ENCODE peak calls at places on chromosome 2, in ten cellular contexts. P, C, A, X, L, W, V, K, H and O are unnamed samples. For H3K4me1, the result is how much of the 10 kb centered on the place peaks cover.

GRCh38 chr2:134301099-134301970 is 47.5 kb downstream of the MGAT5 start:
- DNase-seq in P (no peak), C (no peak), A (no peak), X (no peak), L (no peak), W (no peak), V (no peak), K (peak), H (no peak), O (no peak)

GRCh38 chr2:24972315-24972958 is 682 bp upstream of the DNAJC27 start:
- DNase-seq in P (peak), C (peak), A (peak), X (peak), L (peak), W (peak), V (peak), K (peak), H (peak), O (peak)

GRCh38 chr2:171598713-171599319 is 76.5 kb downstream of the CYBRD1 start:
- DNase-seq in P (peak), C (peak), A (peak), X (peak), L (no peak), W (no peak), V (no peak), K (peak), H (peak), O (peak)

GRCh38 chr2:127220807-127221527 is 868 bp upstream of the CYP27C1 start:
- DNase-seq in P (no peak), C (peak), A (no peak), X (peak), L (no peak), W (no peak), V (no peak), K (peak), H (no peak), O (no peak)

GRCh38 chr2:173669271-173669853 is 295.8 kb downstream of the SP3 start:
- DNase-seq in P (no peak), C (no peak), A (no peak), X (no peak), L (no peak), W (no peak), V (no peak), K (peak), H (no peak), O (no peak)

GRCh38 chr2:215601990-215602721 is 166.3 kb upstream of the FN1 start:
- DNase-seq in P (no peak), C (no peak), A (no peak), X (no peak), L (no peak), W (no peak), V (no peak), K (no peak), H (no peak), O (no peak)

GRCh38 chr2:111975819-111976218 is 77.4 kb downstream of the MERTK start:
- DNase-seq in P (no peak), C (no peak), A (no peak), X (no peak), L (no peak), W (no peak), V (no peak), K (no peak), H (no peak), O (no peak)

GRCh38 chr2:120224735-120225548 is 1.7 kb upstream of the TMEM185B start:
- DNase-seq in P (no peak), C (no peak), A (no peak), X (no peak), L (peak), W (peak), V (no peak), K (no peak), H (no peak), O (no peak)

GRCh38 chr2:218392891-218393462 is 6.7 kb upstream of the CTDSP1 start:
- DNase-seq in P (no peak), C (no peak), A (no peak), X (no peak), L (peak), W (no peak), V (no peak), K (no peak), H (peak), O (no peak)

GRCh38 chr2:88350641-88351601 is 101.6 kb downstream of the FOXI3 start:
- DNase-seq in P (peak), C (peak), A (peak), X (peak), L (peak), W (peak), V (peak), K (peak), H (peak), O (peak)

GRCh38 chr2:240513544-240514287 is 44.1 kb downstream of the ANKMY1 start:
- DNase-seq in P (peak), C (peak), A (peak), X (peak), L (peak), W (peak), V (peak), K (peak), H (peak), O (peak)

GRCh38 chr2:62597323-62597722 is 91.3 kb upstream of the TMEM17 start:
- DNase-seq in P (no peak), C (no peak), A (no peak), X (no peak), L (no peak), W (no peak), V (no peak), K (peak), H (no peak), O (no peak)

GRCh38 chr2:403682-404081 is 115.8 kb upstream of the ALKAL2 start:
- DNase-seq in P (no peak), C (no peak), A (no peak), X (no peak), L (no peak), W (no peak), V (no peak), K (no peak), H (no peak), O (no peak)

GRCh38 chr2:167944825-167945659 is 302.4 kb downstream of the STK39 start:
- DNase-seq in P (no peak), C (no peak), A (no peak), X (no peak), L (no peak), W (no peak), V (no peak), K (peak), H (no peak), O (no peak)

GRCh38 chr2:233417282-233417681 is 63.0 kb downstream of the DGKD start:
- DNase-seq in P (no peak), C (no peak), A (no peak), X (no peak), L (no peak), W (no peak), V (no peak), K (no peak), H (no peak), O (no peak)
- H3K4me1 ChIP-seq in P (under half), C (under half), A (under half), X (under half), L (under half), W (under half), V (half or more), K (under half), H (under half), O (half or more)

GRCh38 chr2:44897406-44897805 is 44.1 kb upstream of the SIX3 start:
- DNase-seq in P (no peak), C (no peak), A (no peak), X (peak), L (no peak), W (no peak), V (no peak), K (no peak), H (no peak), O (no peak)
- H3K4me1 ChIP-seq in P (under half), C (under half), A (under half), X (under half), L (under half), W (under half), V (under half), K (under half), H (under half), O (under half)

GRCh38 chr2:199509401-199509800 is 51.7 kb upstream of the SATB2 start:
- DNase-seq in P (no peak), C (no peak), A (no peak), X (no peak), L (no peak), W (no peak), V (no peak), K (no peak), H (no peak), O (no peak)
- H3K4me1 ChIP-seq in P (under half), C (under half), A (under half), X (under half), L (under half), W (under half), V (under half), K (under half), H (under half), O (under half)

GRCh38 chr2:237708961-237709360 is 81.6 kb downstream of the LRRFIP1 start:
- DNase-seq in P (no peak), C (no peak), A (no peak), X (peak), L (no peak), W (no peak), V (no peak), K (no peak), H (no peak), O (no peak)

GRCh38 chr2:237712477-237713377 is 85.3 kb downstream of the LRRFIP1 start:
- DNase-seq in P (peak), C (no peak), A (no peak), X (no peak), L (peak), W (no peak), V (no peak), K (no peak), H (no peak), O (no peak)

GRCh38 chr2:237708491-237708890 is 81.1 kb downstream of the LRRFIP1 start:
- DNase-seq in P (peak), C (no peak), A (no peak), X (peak), L (peak), W (no peak), V (no peak), K (no peak), H (no peak), O (no peak)

GRCh38 chr2:237714690-237715458 is 83.7 kb upstream of the RBM44 start:
- DNase-seq in P (no peak), C (peak), A (no peak), X (peak), L (no peak), W (no peak), V (no peak), K (peak), H (no peak), O (no peak)

DNA sequence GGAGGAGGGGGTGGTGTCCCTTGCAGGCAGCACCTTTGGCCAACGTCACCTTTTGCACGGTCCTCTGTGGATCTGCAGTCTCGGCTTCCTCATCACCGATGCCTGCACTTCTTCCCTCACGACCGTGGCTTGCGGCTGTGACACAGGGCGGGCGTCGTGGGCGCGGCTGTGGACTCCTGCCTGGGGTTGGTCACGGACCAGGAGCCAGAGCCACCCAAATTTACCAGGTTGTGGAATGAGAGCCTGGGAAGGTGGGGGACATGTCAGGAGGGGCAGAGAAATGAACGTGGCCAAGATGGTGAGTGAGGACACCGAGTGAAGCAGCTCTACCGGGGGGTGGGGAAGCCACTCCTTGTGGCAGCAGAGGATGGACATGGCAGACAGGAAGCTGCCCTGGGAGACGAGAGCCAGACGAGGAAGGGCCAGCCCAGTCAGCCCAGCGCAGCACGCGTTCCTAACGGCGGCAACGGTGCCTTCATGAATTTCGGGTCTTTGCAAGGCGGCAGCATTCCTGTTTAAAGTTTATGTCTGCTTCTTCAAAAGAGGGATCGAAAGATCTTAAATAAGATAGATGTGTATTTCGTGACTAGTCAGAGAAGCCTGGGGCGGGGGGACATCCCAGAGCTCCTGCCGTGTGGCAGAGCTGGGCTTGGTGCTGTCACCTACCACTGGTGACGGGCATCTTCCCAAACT is 84.2 kb downstream of the LRRFIP1 start:
- DNase-seq in P (no peak), C (no peak), A (no peak), X (no peak), L (peak), W (no peak), V (no peak), K (no peak), H (no peak), O (no peak)
- H3K4me1 ChIP-seq in P (under half), C (under half), A (under half), X (under half), L (under half), W (under half), V (half or more), K (under half), H (under half), O (under half)

DNA sequence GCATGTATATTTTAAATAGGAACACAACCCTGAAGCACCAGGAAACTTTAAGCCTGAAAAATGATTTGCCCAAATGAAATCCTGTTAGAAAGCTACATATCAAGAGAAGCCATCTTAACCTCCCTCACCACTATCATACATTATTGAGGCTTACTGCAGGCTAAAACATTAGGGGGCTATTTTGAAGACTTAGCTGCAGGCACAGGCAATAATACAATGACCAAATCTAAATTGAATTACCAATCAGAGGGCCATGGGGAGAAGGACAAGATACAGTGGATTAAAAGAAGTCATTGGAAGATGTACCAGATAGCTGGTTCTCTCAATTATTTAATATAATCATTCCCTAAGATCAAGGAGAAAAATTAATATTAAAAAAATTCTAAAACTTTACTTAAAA is 73.7 kb downstream of the THADA start:
- DNase-seq in P (no peak), C (no peak), A (no peak), X (no peak), L (no peak), W (no peak), V (no peak), K (no peak), H (peak), O (no peak)
- H3K4me1 ChIP-seq in P (under half), C (under half), A (under half), X (under half), L (half or more), W (under half), V (under half), K (under half), H (under half), O (under half)

DNA sequence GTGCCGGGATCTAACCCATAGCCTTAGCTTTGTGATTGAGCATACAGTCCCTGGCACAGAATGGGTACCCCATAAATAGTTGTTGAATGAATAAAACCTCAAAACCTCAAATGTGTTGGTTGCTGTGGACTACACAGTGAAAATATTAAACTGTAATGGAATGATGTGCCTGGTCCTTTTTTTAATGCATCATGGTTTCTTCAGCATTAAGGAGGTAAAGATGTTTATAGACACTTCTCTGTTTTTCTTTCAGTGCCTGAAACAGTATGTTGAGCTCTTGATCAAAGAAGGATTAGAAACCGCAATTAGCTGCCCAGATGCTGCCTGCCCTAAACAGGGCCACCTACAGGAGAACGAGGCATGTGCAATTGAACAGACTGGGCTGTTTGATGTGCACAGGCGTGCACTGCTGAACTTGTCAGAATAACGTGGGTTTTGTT is 97.0 kb downstream of the RNF144A start:
- DNase-seq in P (no peak), C (peak), A (no peak), X (peak), L (no peak), W (no peak), V (no peak), K (peak), H (peak), O (peak)
- H3K4me1 ChIP-seq in P (under half), C (under half), A (half or more), X (under half), L (under half), W (under half), V (half or more), K (under half), H (under half), O (under half)

DNA sequence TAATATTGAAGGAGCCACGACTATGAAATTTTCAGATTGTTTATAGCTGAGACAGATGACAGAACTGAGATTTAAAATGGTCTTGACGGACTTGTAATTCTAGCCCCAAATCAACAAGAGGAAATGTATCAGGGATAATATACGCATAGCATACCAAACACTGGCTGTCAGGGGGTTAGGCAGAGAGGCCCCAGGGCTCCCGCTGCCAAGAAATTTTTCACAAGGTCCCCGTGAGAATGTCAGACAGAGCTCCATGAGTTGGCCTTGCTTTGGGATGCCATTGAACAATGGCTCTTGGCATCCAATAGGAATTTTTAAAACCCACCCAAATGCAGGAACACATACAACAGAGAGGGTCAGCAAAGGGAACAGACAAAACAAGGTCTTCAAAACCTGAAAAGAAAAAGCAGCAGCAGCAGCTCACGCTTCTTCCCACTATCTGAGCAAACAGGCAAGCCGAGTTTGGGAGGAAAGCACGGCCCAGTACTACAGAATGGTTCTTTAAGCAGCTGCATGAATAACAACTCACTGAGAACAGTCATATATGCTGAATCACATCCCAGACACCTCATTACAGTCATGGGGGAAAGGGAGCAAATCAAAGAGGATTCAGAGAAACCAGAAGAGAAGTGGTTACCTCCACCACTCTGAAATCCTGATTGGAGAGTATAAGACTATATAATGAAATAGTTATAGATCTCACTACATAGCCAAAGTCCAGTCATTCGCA is 445.6 kb downstream of the RND3 start:
- DNase-seq in P (no peak), C (no peak), A (no peak), X (no peak), L (no peak), W (no peak), V (no peak), K (peak), H (no peak), O (no peak)
- H3K4me1 ChIP-seq in P (under half), C (under half), A (under half), X (under half), L (under half), W (under half), V (under half), K (under half), H (under half), O (under half)